ENCODE peak calls at places on chromosomes 3 and 15, in seven cellular contexts. L, Y, E, G, D, B and V are unnamed samples.

GRCh38 chr3:5165698-5166097 is 21.8 kb upstream of the EDEM1 start:
- DNase-seq in E (no peak), L (no peak), G (no peak), Y (no peak), B (no peak), D (no peak), V (no peak)

GRCh38 chr3:182115328-182116045 is 403.8 kb downstream of the SOX2 start:
- DNase-seq in B (no peak), Y (no peak), D (no peak), L (no peak), E (no peak), G (no peak), V (no peak)

GRCh38 chr3:161104561-161105551 is at the start of gene B3GALNT1:
- DNase-seq in B (peak), L (peak), G (peak), D (peak), Y (no peak), E (no peak), V (peak)

GRCh38 chr15:52136471-52136993 is 24.0 kb upstream of the BCL2L10 start:
- DNase-seq in B (no peak), G (peak), D (no peak), L (no peak), E (no peak), Y (no peak), V (no peak)

GRCh38 chr3:16378920-16379319 is 113.9 kb downstream of the OXNAD1 start:
- DNase-seq in B (no peak), D (no peak), Y (peak), G (peak), E (no peak), L (no peak), V (no peak)

GRCh38 chr3:12890610-12891390 is 49.4 kb upstream of the RPL32 start:
- DNase-seq in B (no peak), E (no peak), D (no peak), Y (no peak), L (no peak), G (no peak), V (no peak)

GRCh38 chr3:9955067-9955502 is 2.9 kb upstream of the PRRT3 start:
- DNase-seq in B (no peak), G (no peak), L (no peak), E (peak), D (no peak), Y (no peak), V (no peak)

GRCh38 chr15:34783986-34784385 is 11.4 kb downstream of the ACTC1 start:
- DNase-seq in D (no peak), E (no peak), B (no peak), G (no peak), Y (no peak), L (no peak), V (no peak)

GRCh38 chr3:31054032-31054431 is 159.6 kb upstream of the GADL1 start:
- DNase-seq in L (no peak), E (no peak), D (no peak), B (no peak), G (no peak), Y (no peak), V (no peak)

GRCh38 chr3:2976212-2976611 is 134.0 kb downstream of the IL5RA start:
- DNase-seq in D (no peak), Y (no peak), L (no peak), G (no peak), B (no peak), E (no peak), V (no peak)

GRCh38 chr3:2983987-2984724 is 126.0 kb downstream of the IL5RA start:
- DNase-seq in G (no peak), D (no peak), L (no peak), Y (no peak), E (no peak), B (no peak), V (no peak)

DNA sequence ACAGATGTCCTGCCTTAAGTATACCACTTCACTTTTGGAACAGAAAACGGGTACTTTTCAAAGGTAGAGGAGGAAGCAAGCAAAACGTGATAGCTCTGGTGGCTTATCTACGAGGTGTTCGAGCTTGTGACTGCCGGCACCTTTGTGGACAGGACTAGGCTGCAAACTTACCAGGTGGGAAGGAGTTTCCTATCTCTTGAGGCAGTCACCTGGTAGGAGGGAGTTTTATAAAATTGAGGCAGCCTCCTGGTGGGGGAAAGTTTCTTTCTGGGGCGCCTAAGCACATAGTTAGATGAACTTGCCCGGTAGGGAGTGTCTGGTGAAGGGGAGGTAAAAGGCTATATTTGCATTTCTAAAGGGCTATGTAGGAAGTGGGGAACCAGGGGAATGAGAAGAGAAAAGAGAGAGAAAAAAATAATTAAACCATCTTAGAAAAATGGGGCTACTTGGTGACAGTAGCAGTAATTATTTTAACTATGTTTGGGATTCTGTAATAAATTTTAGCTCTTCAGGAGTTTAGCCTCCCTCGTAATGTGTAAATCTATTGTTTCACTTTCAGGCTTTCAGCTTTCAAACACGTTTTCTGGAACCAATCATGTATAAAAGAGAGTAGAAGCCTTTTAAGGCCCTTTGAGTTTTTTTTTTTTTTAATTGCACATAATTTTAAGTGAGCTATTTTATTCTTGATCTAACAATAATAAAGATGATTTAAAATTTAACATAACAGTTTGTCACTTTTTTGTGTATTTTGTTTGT is 131.0 kb downstream of the IL5RA start:
- DNase-seq in G (no peak), E (no peak), D (no peak), Y (no peak), B (no peak), L (no peak), V (no peak)
- TF ChIP-seq CTCF in G (no peak), E (no peak), D (no peak), Y (no peak), B (no peak), L (no peak), V (no peak)

DNA sequence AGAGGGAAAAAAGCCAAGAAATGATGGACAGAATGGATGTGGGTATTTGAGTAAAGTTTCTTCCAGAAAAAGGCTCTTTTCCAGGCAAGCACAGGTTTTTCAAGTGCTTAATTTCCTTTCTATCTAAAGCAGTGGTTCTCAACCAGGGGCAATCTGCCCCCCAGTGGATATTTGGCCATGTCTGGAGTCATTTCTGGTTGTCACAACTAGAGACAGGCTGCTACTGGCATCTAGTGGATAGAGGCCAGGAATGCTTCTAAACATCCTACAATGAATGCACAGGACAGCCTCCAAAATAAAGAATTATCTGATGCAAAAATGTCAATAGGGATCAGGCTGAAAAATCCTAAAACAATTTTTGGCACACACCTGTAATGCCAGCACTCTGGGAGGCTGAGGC is 23.9 kb downstream of the SEC22C start:
- DNase-seq in Y (no peak), L (no peak), B (no peak), E (peak), G (no peak), D (no peak), V (no peak)
- TF ChIP-seq CTCF in Y (no peak), L (no peak), B (no peak), E (peak), G (no peak), D (no peak), V (no peak)

DNA sequence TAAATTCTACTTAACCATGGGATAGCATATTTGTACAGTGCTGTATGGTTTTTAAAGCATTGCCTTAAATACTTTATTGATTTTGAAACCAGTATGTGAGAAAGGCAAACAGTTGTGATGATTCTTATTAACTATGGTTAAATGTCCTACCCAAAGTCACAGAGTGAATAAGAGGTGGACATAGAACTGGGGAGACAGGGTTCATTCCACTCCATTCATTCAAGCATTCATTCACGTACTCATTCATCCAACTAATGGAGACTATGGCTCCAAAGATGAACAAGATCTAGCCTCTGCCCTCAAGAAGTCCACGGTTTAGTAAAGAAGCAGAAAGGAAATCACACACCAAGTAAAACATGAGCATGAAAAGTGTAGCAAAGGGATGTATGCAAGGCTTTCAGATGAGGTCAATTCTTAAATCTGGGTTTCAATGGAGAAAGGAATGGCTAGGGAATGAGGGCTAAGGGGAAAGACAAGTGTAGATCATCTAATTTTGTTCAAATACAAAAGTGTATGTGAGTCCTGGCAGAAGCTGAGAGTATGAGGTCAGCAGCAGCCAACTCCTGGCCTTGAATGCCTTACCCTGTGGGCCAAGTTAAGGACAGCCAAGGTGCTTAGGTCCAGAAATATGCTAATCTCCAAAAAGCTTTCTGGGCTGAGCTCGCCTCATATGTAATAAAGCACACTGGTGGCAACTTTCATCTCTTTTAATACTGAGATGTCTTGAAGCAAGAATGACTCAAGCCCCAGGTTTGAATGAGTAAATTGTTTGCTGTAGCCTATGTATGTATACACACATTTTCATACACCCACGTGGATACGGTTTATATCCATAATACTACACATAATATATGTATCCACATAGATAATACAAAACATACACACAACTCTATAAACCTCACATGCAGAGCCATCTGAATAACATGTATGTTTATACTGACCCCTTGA is 4.3 kb downstream of the TNIK start:
- DNase-seq in G (no peak), L (no peak), B (no peak), D (no peak), Y (no peak), E (no peak), V (no peak)
- TF ChIP-seq CTCF in G (no peak), L (no peak), B (no peak), D (no peak), Y (no peak), E (no peak), V (no peak)

DNA sequence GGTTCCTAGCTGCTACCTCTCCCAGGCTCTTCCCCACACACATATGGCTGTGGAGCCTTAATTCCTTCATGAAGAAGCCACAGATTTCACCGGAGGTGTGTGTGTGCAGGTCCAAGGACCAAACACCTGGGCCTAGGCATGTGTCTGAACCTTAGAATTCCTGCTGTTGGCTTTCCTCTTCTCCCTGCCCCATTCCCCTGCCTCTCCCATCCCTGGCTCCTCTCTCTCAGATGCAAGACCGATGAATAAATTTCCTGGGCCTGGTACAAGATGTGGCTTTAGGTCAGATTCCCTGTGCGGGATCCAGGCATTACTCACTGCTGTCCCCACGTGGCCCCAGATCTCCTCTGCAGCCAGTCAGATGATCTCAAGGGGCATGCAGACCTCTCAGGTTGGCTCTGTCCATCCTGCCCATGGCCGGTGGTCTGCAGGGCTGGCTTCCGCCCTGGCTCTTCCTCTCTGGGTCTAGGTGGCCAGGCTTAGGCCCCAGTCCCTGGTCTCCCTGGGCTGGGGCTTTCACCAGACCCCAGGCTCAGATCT is 20.4 kb downstream of the CCR9 start:
- DNase-seq in B (no peak), Y (no peak), L (no peak), G (peak), D (peak), E (peak), V (peak)
- TF ChIP-seq CTCF in B (peak), Y (peak), L (no peak), G (peak), D (peak), E (peak), V (peak)

GRCh38 chr3:156865732-156866131 is 39.6 kb downstream of the LEKR1 start:
- DNase-seq in D (no peak), B (no peak), E (no peak), G (peak), L (no peak), Y (no peak), V (no peak)
- TF ChIP-seq CTCF in D (no peak), B (no peak), E (no peak), G (peak), L (no peak), Y (no peak), V (no peak)